ENCODE peak calls at places on chromosomes 7 and 10, in four cellular contexts. W is upper lobe of right lung, T is cardiac muscle cell, V is hepatocyte. S is an unnamed sample.

GRCh38 chr10:3097160-3097559 is 29.8 kb downstream of the PFKP start:
- DNase-seq in T (no peak), V (no peak), W (no peak), S (no peak)

GRCh38 chr10:26445411-26446031 is 7.4 kb downstream of the APBB1IP start:
- DNase-seq in V (no peak), W (no peak), T (no peak), S (no peak)

GRCh38 chr7:1669486-1669951 is 558 bp upstream of the ELFN1 start:
- DNase-seq in W (peak; percentile 39), T (no peak), V (peak; percentile 48), S (no peak)

GRCh38 chr10:125000366-125001312 is 58.7 kb downstream of the ZRANB1 start:
- DNase-seq in W (peak; percentile 52), V (no peak), T (no peak), S (no peak)

GRCh38 chr7:99040104-99040958 is 103.6 kb downstream of the SMURF1 start:
- DNase-seq in T (peak; percentile 93), V (peak; percentile 94), W (peak; percentile 73), S (peak; percentile 91)

GRCh38 chr10:1048349-1048731 is 579 bp downstream of the IDI1 start:
- DNase-seq in W (peak; percentile 71), V (no peak), T (no peak), S (peak; percentile 35)

GRCh38 chr7:91850455-91850854 is 30.0 kb downstream of the MTERF1 start:
- DNase-seq in T (no peak), W (no peak), V (no peak), S (no peak)

GRCh38 chr7:98394377-98394836 is 6.5 kb downstream of the BAIAP2L1 start:
- DNase-seq in T (no peak), W (no peak), V (peak; percentile 24), S (no peak)

GRCh38 chr10:133187906-133188681 is 28.1 kb downstream of the KNDC1 start:
- DNase-seq in T (no peak), V (no peak), W (no peak), S (no peak)

GRCh38 chr7:122305475-122306319 is 1.1 kb upstream of the FEZF1 start:
- DNase-seq in W (no peak), V (peak; percentile 27), T (peak; percentile 43), S (no peak)

GRCh38 chr7:122303971-122304603 is 463 bp downstream of the FEZF1 start:
- DNase-seq in W (no peak), T (peak; percentile 57), V (peak; percentile 12), S (no peak)

GRCh38 chr7:122304996-122305421 is 459 bp upstream of the FEZF1 start:
- DNase-seq in V (no peak), T (no peak), W (no peak), S (no peak)

GRCh38 chr7:122303522-122303970 is 1.0 kb downstream of the FEZF1 start:
- DNase-seq in V (no peak), W (no peak), T (no peak), S (no peak)

GRCh38 chr7:122304604-122304975 is at the start of gene FEZF1:
- DNase-seq in V (peak; percentile 15), W (no peak), T (no peak), S (no peak)
- H3K4me1 ChIP-seq in V (peaks cover 25% of the 10 kb centered on the region), W (peaks cover 24% of the 10 kb centered on the region), T (peaks cover 17% of the 10 kb centered on the region), S (peaks cover 7% of the 10 kb centered on the region)

GRCh38 chr7:25171516-25171915 is 46.5 kb upstream of the CYCS start:
- DNase-seq in T (no peak), W (no peak), V (no peak), S (no peak)
- TF ChIP-seq CTCF in T (no peak), W (no peak), V (no peak), S (no peak)

GRCh38 chr10:93061594-93062498 is 1.2 kb downstream of the CYP26C1 start:
- DNase-seq in W (no peak), T (no peak), V (no peak), S (no peak)

GRCh38 chr10:93060887-93061593 is 442 bp downstream of the CYP26C1 start:
- DNase-seq in V (no peak), T (no peak), W (no peak), S (no peak)

GRCh38 chr10:93063217-93063976 is 2.8 kb downstream of the CYP26C1 start:
- DNase-seq in T (no peak), V (no peak), W (no peak), S (no peak)

GRCh38 chr10:93063977-93064660 is 3.5 kb downstream of the CYP26C1 start:
- DNase-seq in V (no peak), W (no peak), T (no peak), S (no peak)

DNA sequence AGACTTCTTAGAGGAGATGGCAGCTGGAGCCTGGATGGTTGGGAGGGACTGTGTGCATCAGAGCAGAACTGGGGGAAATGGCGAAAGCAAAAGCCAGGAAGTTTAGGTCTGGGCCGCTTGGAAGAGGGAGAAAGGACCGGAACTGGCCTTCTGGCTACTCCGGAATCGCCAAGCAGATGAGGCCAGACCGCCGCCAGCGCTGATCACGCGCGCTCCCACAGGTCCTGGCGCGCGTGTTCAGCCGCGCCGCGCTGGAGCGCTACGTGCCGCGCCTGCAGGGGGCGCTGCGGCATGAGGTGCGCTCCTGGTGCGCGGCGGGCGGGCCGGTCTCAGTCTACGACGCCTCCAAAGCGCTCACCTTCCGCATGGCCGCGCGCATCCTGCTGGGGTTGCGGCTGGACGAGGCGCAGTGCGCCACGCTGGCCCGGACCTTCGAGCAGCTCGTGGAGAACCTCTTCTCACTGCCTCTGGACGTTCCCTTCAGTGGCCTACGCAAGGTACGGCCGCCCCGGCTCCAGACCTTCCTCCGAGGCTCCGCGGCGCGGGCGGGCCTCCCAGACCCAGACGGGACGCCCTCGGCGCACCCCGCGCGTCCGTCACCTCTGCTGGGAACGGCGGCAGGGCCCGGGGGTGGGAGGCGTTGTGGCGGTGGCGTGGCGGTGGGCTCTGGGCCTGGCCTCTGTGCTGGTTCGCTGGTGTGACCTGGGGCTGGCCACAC is 2.1 kb downstream of the CYP26C1 start:
- DNase-seq in T (peak; percentile 75), W (peak; percentile 64), V (peak; percentile 63), S (no peak)
- H3K27me3 ChIP-seq in T (peaks cover 100% of the 10 kb centered on the region), W (peaks cover 65% of the 10 kb centered on the region), V (peaks cover 91% of the 10 kb centered on the region), S (peaks cover 96% of the 10 kb centered on the region)

GRCh38 chr7:42911482-42912447 is at the start of gene C7orf25:
- DNase-seq in W (peak; percentile 99), V (peak; percentile 98), T (peak; percentile 98), S (peak; percentile 97)
- H3K4me1 ChIP-seq in W (peaks cover 29% of the 10 kb centered on the region), V (peaks cover 25% of the 10 kb centered on the region), T (peaks cover 13% of the 10 kb centered on the region), S (no peaks in the 10 kb centered on the region)

DNA sequence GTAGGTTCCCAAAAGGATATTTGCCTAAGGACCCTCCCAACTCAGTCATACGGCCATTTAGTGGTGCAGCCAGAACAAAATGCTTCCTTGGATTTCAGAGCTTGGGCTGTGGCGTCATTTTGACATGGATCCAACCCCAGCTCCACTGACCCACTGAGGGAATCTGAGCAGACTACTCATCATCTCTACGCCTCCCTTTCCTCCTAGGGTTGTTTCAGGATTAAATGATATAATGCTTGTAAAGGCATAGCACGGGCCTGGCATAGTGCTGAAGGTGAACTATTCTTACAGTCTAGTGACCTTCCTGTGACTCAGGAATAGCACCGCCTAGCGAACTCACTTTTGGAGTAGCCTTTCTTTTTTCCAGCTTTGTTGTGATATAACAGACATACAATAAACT is 70.3 kb upstream of the LOXL4 start:
- DNase-seq in V (no peak), W (no peak), T (no peak), S (no peak)
- TF ChIP-seq CTCF in V (no peak), W (no peak), T (peak; percentile 19), S (no peak)

GRCh38 chr10:69662173-69662685 is 32.2 kb downstream of the FAM241B start:
- DNase-seq in T (no peak), V (no peak), W (no peak), S (no peak)
- H3K27me3 ChIP-seq in T (no peaks in the 10 kb centered on the region), V (peaks cover 4% of the 10 kb centered on the region), W (peaks cover 12% of the 10 kb centered on the region), S (peaks cover 5% of the 10 kb centered on the region)

S was measured in heart right ventricle.